ENCODE peak calls at places on chromosomes 1 and 21, in six cellular contexts. G is CD8-positive, alpha-beta T cell; Z is cardiac muscle cell; U is GM12864; V is upper lobe of right lung; Q is lower leg skin. F is an unnamed sample.

GRCh38 chr1:11138952-11139351 is 39.3 kb upstream of the EXOSC10 start:
- DNase-seq in G (no peak), Z (no peak), U (no peak), V (no peak), Q (no peak), F (peak)

GRCh38 chr1:209364716-209365115 is 218.8 kb upstream of the CAMK1G start:
- DNase-seq in G (no peak), Z (no peak), U (no peak), V (no peak), Q (no peak), F (no peak)

GRCh38 chr21:43287111-43287973 is 118.5 kb downstream of the CRYAA start:
- DNase-seq in G (no peak), Z (no peak), U (no peak), V (peak), Q (no peak), F (no peak)

GRCh38 chr1:107196973-107197562 is 56.2 kb downstream of the NTNG1 start:
- DNase-seq in G (no peak), Z (peak), U (peak), V (no peak), Q (no peak), F (no peak)

GRCh38 chr1:53324728-53325297 is 3.1 kb downstream of the LRP8 start:
- DNase-seq in G (no peak), Z (no peak), U (no peak), V (no peak), Q (no peak), F (peak)

GRCh38 chr1:153548722-153549695 is at the start of gene S100A3:
- DNase-seq in G (no peak), Z (no peak), U (no peak), V (peak), Q (peak), F (peak)

GRCh38 chr1:226711976-226712778 is 26.9 kb downstream of the ITPKB start:
- DNase-seq in G (peak), Z (no peak), U (no peak), V (no peak), Q (no peak), F (no peak)

GRCh38 chr1:156705918-156706646 is 699 bp upstream of the CRABP2 start:
- DNase-seq in G (peak), Z (peak), U (no peak), V (no peak), Q (no peak), F (peak)

GRCh38 chr1:190578531-190578930 is 100.9 kb upstream of the BRINP3 start:
- DNase-seq in G (no peak), Z (no peak), U (no peak), V (no peak), Q (no peak), F (no peak)

GRCh38 chr1:53577141-53578100 is 118.2 kb downstream of the DMRTB1 start:
- DNase-seq in G (no peak), Z (no peak), U (no peak), V (peak), Q (no peak), F (no peak)

GRCh38 chr21:34771512-34772028 is 102.8 kb downstream of the CLIC6 start:
- DNase-seq in G (no peak), Z (no peak), U (no peak), V (no peak), Q (no peak), F (peak)

GRCh38 chr1:248858096-248858890 is 592 bp downstream of the ZNF692 start:
- DNase-seq in G (peak), Z (peak), U (no peak), V (peak), Q (no peak), F (peak)

GRCh38 chr1:92756537-92756936 is 28.4 kb downstream of the EVI5 start:
- DNase-seq in G (no peak), Z (no peak), U (no peak), V (no peak), Q (no peak), F (no peak)

GRCh38 chr1:86915737-86916235 is 1.4 kb downstream of the HS2ST1 start:
- DNase-seq in G (no peak), Z (no peak), U (no peak), V (no peak), Q (no peak), F (no peak)

GRCh38 chr1:227955808-227956207 is 8.1 kb upstream of the WNT9A start:
- DNase-seq in G (no peak), Z (no peak), U (no peak), V (no peak), Q (no peak), F (no peak)

GRCh38 chr1:67460648-67461500 is 30.7 kb upstream of the SERBP1 start:
- DNase-seq in G (no peak), Z (peak), U (no peak), V (no peak), Q (peak), F (peak)

GRCh38 chr1:180194546-180195207 is 35.4 kb upstream of the LHX4 start:
- DNase-seq in G (no peak), Z (no peak), U (no peak), V (no peak), Q (no peak), F (no peak)

GRCh38 chr21:25428537-25428936 is 178.7 kb downstream of the MRPL39 start:
- DNase-seq in G (no peak), Z (no peak), U (peak), V (no peak), Q (no peak), F (no peak)

GRCh38 chr1:8858888-8859706 is 19.4 kb downstream of the ENO1 start:
- DNase-seq in G (peak), Z (peak), U (no peak), V (no peak), Q (no peak), F (peak)

GRCh38 chr1:179016694-179017382 is 8.9 kb upstream of the FAM20B start:
- DNase-seq in G (no peak), Z (no peak), U (no peak), V (peak), Q (peak), F (peak)

GRCh38 chr1:179021873-179022272 is 3.8 kb upstream of the FAM20B start:
- DNase-seq in G (no peak), Z (peak), U (no peak), V (no peak), Q (no peak), F (no peak)

GRCh38 chr1:179015396-179015795 is 10.3 kb upstream of the FAM20B start:
- DNase-seq in G (no peak), Z (no peak), U (no peak), V (no peak), Q (no peak), F (no peak)

GRCh38 chr1:179014123-179014522 is 11.6 kb upstream of the FAM20B start:
- DNase-seq in G (no peak), Z (no peak), U (no peak), V (no peak), Q (no peak), F (no peak)

GRCh38 chr1:179017383-179018326 is 8.0 kb upstream of the FAM20B start:
- DNase-seq in G (no peak), Z (no peak), U (no peak), V (no peak), Q (no peak), F (no peak)
- H3K4me3 ChIP-seq in G (no peak), Z (no peak), U (no peak), V (no peak), Q (no peak), F (no peak)

GRCh38 chr1:161071886-161072371 is 2.2 kb upstream of the ARHGAP30 start:
- DNase-seq in G (peak), Z (peak), U (peak), V (peak), Q (no peak), F (peak)
- TF ChIP-seq CTCF in G (peak), Z (peak), U (peak), V (peak), Q (no peak), F (peak)

DNA sequence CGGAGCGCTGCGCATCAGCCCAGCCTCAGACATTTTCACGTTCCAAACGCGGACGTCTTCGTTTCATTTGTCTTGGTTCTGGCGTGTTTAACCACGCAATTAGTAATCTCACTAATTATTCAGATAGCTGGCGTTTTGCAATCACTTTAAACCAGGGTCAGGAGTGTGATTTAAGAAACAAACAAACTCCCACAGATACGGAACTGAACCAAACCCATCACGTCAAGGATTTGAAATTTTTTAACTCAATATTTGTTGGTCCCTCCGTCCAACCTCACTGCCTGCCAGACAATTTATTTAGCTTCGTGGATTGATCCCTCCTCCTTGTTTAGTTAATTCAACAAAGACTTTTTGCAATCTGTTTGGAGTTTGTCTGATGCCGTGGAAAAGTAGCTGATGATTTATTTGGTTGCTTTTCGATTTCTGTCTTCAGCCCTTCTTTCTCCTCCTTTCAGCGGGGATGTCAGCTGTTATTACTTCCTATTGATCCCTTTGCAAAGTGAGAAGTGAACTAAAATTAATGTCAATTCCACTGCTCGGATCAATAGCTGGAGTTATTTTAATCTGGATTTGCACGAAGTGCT is 4.1 kb downstream of the RNF220 start:
- DNase-seq in G (no peak), Z (no peak), U (no peak), V (no peak), Q (no peak), F (peak)
- H3K4me3 ChIP-seq in G (no peak), Z (peak), U (no peak), V (no peak), Q (no peak), F (no peak)

DNA sequence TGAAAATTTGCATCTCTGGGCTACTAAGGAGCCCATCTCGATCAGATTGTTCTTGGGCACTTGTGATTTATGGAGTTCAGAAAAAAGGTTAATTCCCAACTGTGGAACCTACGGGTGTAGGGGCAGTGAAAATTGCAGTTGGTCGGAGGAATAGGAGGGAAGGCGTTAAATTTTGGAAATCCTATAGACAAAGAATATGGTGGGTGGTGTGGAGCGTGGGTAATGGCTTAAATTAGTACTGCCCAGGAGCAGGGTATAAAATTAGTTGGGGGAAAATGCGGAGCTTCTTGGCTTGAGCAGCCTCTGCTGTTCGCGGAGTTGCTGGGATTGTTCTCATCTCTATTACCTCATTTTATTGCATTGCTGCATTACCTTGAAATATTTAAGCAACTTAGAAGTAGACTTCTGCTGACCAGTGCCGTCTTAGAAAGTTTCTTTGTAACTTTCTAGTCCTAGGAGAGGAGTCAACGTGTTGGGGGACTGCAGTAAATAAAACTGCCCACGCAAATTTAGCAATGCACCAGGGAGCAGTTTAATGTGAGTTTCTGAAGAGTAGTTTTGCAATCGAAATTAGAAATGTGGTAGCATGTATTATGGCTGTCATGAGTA is 514 bp downstream of the S1PR1 start:
- DNase-seq in G (peak), Z (peak), U (no peak), V (no peak), Q (no peak), F (peak)
- TF ChIP-seq CTCF in G (no peak), Z (peak), U (no peak), V (no peak), Q (no peak), F (peak)

GRCh38 chr1:42943728-42944127 is 14.9 kb downstream of the SLC2A1 start:
- DNase-seq in G (no peak), Z (no peak), U (no peak), V (no peak), Q (no peak), F (no peak)

GRCh38 chr1:42940851-42941639 is 17.6 kb downstream of the SLC2A1 start:
- DNase-seq in G (no peak), Z (no peak), U (no peak), V (no peak), Q (no peak), F (peak)

GRCh38 chr1:42941640-42942330 is 16.9 kb downstream of the SLC2A1 start:
- DNase-seq in G (no peak), Z (no peak), U (no peak), V (peak), Q (peak), F (peak)

GRCh38 chr1:42943166-42943565 is 15.5 kb downstream of the SLC2A1 start:
- DNase-seq in G (no peak), Z (no peak), U (no peak), V (peak), Q (peak), F (no peak)

DNA sequence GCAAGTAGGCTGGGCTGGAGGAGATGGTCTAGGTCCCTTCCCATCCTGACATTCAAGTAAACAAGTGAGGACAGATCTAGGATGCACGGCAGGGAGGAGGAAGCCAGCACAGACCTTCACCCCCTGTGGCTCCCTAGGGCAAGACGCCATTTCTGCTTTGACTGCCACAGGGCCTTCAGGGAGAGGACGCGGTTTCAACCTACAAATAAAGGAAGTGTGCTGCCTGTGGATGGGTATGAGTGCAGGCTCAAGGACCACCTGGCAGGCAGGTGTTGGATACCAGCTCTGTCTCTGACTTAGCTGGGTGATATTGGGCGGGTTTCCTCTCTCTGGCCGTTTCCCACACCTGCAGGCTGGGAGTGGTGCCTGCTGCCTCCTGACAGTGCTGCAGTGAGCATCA is 16.2 kb downstream of the SLC2A1 start:
- DNase-seq in G (no peak), Z (no peak), U (no peak), V (no peak), Q (no peak), F (no peak)
- H3K4me3 ChIP-seq in G (no peak), Z (no peak), U (no peak), V (no peak), Q (no peak), F (no peak)

GRCh38 chr1:9863371-9863770 is 39.6 kb upstream of the CLSTN1 start:
- DNase-seq in G (no peak), Z (no peak), U (no peak), V (no peak), Q (no peak), F (no peak)

GRCh38 chr1:9860887-9861286 is 37.1 kb upstream of the CLSTN1 start:
- DNase-seq in G (no peak), Z (no peak), U (no peak), V (no peak), Q (no peak), F (no peak)

GRCh38 chr1:9858293-9859035 is 34.7 kb upstream of the CLSTN1 start:
- DNase-seq in G (no peak), Z (no peak), U (no peak), V (no peak), Q (no peak), F (no peak)

GRCh38 chr1:9859252-9860014 is 35.7 kb upstream of the CLSTN1 start:
- DNase-seq in G (no peak), Z (no peak), U (no peak), V (no peak), Q (no peak), F (peak)

DNA sequence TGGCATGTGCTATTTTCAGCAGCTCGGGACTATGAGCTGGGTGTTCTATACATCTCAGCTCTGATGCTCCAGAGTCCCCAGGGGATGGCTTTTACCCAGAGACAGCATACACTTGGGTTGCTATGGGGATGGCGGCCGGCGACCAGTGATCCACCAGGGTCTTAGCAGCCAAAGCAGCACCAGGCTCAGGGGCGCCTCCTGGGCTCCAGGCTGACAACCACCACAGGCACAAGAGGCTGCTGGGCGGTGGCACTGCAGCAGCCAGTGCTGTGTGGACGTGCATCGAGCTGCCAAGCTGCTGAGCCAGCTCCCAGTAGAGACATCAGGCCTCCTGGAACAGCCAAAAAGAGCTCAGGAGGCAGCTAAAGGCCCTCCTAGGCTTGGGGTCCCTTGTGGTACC is 37.6 kb upstream of the CLSTN1 start:
- DNase-seq in G (no peak), Z (no peak), U (no peak), V (no peak), Q (no peak), F (no peak)
- TF ChIP-seq CTCF in G (no peak), Z (no peak), U (peak), V (no peak), Q (no peak), F (no peak)